ENCODE peak calls at places on chromosomes 16 and 17, in ten cellular contexts. L is CMK; Y is T-helper 9 cell; Z is SK-N-SH; T is activated T-helper 1 cell treated with anti-CD3 and anti-CD28 coated beads, Interleukin-2, amount 50 U/mL, for 16 hours; J is coronary artery; U is EH; M is HS-27A; P is GM23338; R is stimulated activated CD4-positive, alpha-beta T cell treated with anti-CD3 and anti-CD28 coated beads, Interleukin-4, amount 100 ng/mL, for 24 hours. S is an unnamed sample.

GRCh38 chr16:10729649-10730048 is 14.0 kb upstream of the NUBP1 start:
- DNase-seq in L (no peak), Y (no peak), Z (no peak), T (no peak), J (no peak), U (peak), M (peak), P (peak), R (no peak), S (no peak)

GRCh38 chr16:20812510-20812909 is 6.2 kb downstream of the REXO5 start:
- DNase-seq in L (no peak), Y (no peak), Z (no peak), T (no peak), J (no peak), U (no peak), M (no peak), P (no peak), R (no peak), S (no peak)

GRCh38 chr17:76081295-76082210 is 2.6 kb downstream of the ZACN start:
- DNase-seq in L (no peak), Y (no peak), Z (peak), T (no peak), J (no peak), U (no peak), M (no peak), P (peak), R (no peak), S (no peak)

GRCh38 chr16:642189-643049 is 791 bp downstream of the MCRIP2 start:
- DNase-seq in L (no peak), Y (no peak), Z (peak), T (no peak), J (no peak), U (peak), M (no peak), P (peak), R (peak), S (peak)

GRCh38 chr16:84524346-84524920 is 20.0 kb upstream of the MEAK7 start:
- DNase-seq in L (no peak), Y (no peak), Z (no peak), T (no peak), J (no peak), U (no peak), M (no peak), P (no peak), R (no peak), S (no peak)

GRCh38 chr17:77132411-77133086 is 8.2 kb upstream of the SEC14L1 start:
- DNase-seq in L (no peak), Y (no peak), Z (no peak), T (no peak), J (no peak), U (no peak), M (no peak), P (no peak), R (no peak), S (no peak)

GRCh38 chr17:44086364-44087311 is 16.1 kb downstream of the G6PC3 start:
- DNase-seq in L (no peak), Y (no peak), Z (peak), T (peak), J (no peak), U (peak), M (no peak), P (peak), R (peak), S (peak)

GRCh38 chr17:72632026-72632684 is 460.3 kb downstream of the SLC39A11 start:
- DNase-seq in L (no peak), Y (no peak), Z (no peak), T (no peak), J (no peak), U (no peak), M (no peak), P (no peak), R (no peak), S (no peak)

GRCh38 chr16:27428035-27428785 is 26.2 kb downstream of the IL21R start:
- DNase-seq in L (no peak), Y (no peak), Z (no peak), T (no peak), J (peak), U (no peak), M (no peak), P (no peak), R (peak), S (peak)

GRCh38 chr16:47884131-47884725 is 271.6 kb downstream of the ABCC12 start:
- DNase-seq in L (no peak), Y (no peak), Z (no peak), T (no peak), J (no peak), U (no peak), M (no peak), P (peak), R (no peak), S (no peak)

GRCh38 chr16:63192969-63193368 is 1156.7 kb upstream of the CDH8 start:
- DNase-seq in L (no peak), Y (no peak), Z (no peak), T (no peak), J (no peak), U (no peak), M (no peak), P (no peak), R (no peak), S (no peak)

GRCh38 chr17:34201225-34201624 is 53.9 kb upstream of the CCL2 start:
- DNase-seq in L (no peak), Y (no peak), Z (no peak), T (no peak), J (no peak), U (peak), M (no peak), P (no peak), R (no peak), S (no peak)

GRCh38 chr17:10099051-10099571 is 99.3 kb downstream of the GAS7 start:
- DNase-seq in L (no peak), Y (no peak), Z (no peak), T (no peak), J (peak), U (peak), M (no peak), P (no peak), R (no peak), S (no peak)

GRCh38 chr17:63431618-63431938 is 14.5 kb downstream of the CYB561 start:
- DNase-seq in L (no peak), Y (no peak), Z (no peak), T (no peak), J (no peak), U (no peak), M (no peak), P (no peak), R (no peak), S (no peak)

GRCh38 chr17:29158515-29159275 is 21.5 kb downstream of the MYO18A start:
- DNase-seq in L (no peak), Y (no peak), Z (no peak), T (no peak), J (no peak), U (peak), M (no peak), P (no peak), R (no peak), S (no peak)

GRCh38 chr16:57539072-57539796 is 2.9 kb upstream of the CCDC102A start:
- DNase-seq in L (no peak), Y (no peak), Z (no peak), T (no peak), J (peak), U (no peak), M (no peak), P (no peak), R (no peak), S (peak)

GRCh38 chr17:6110592-6110991 is 40.4 kb downstream of the WSCD1 start:
- DNase-seq in L (no peak), Y (no peak), Z (no peak), T (no peak), J (peak), U (no peak), M (no peak), P (no peak), R (no peak), S (no peak)

GRCh38 chr16:29899516-29900101 is at the start of gene SEZ6L2:
- DNase-seq in L (no peak), Y (peak), Z (peak), T (peak), J (no peak), U (peak), M (peak), P (peak), R (peak), S (peak)

GRCh38 chr17:42287305-42288077 is 807 bp upstream of the STAT5A start:
- DNase-seq in L (peak), Y (peak), Z (peak), T (no peak), J (peak), U (no peak), M (no peak), P (peak), R (peak), S (no peak)

GRCh38 chr17:269616-270514 is 82.7 kb downstream of the RPH3AL start:
- DNase-seq in L (peak), Y (no peak), Z (no peak), T (no peak), J (no peak), U (no peak), M (no peak), P (no peak), R (no peak), S (no peak)

GRCh38 chr17:4534928-4535666 is 20.1 kb downstream of the MYBBP1A start:
- DNase-seq in L (no peak), Y (no peak), Z (no peak), T (no peak), J (no peak), U (no peak), M (no peak), P (peak), R (no peak), S (no peak)

GRCh38 chr17:16381496-16381820 is 567 bp downstream of the UBB start:
- DNase-seq in L (no peak), Y (no peak), Z (no peak), T (peak), J (no peak), U (peak), M (no peak), P (no peak), R (peak), S (peak)

GRCh38 chr17:82545071-82545462 is 25.5 kb downstream of the FOXK2 start:
- DNase-seq in L (no peak), Y (no peak), Z (no peak), T (no peak), J (no peak), U (no peak), M (no peak), P (no peak), R (no peak), S (no peak)

GRCh38 chr17:80977172-80977571 is 14.5 kb upstream of the CHMP6 start:
- DNase-seq in L (no peak), Y (no peak), Z (no peak), T (no peak), J (no peak), U (no peak), M (no peak), P (no peak), R (no peak), S (no peak)

GRCh38 chr17:27878776-27879562 is 14.2 kb downstream of the LYRM9 start:
- DNase-seq in L (no peak), Y (no peak), Z (peak), T (no peak), J (no peak), U (no peak), M (no peak), P (no peak), R (peak), S (no peak)

GRCh38 chr17:48228720-48229119 is 121.2 kb downstream of the SNX11 start:
- DNase-seq in L (no peak), Y (no peak), Z (no peak), T (no peak), J (no peak), U (no peak), M (no peak), P (peak), R (no peak), S (no peak)

GRCh38 chr16:71645450-71645849 is 19.5 kb downstream of the MARVELD3 start:
- DNase-seq in L (no peak), Y (no peak), Z (peak), T (no peak), J (no peak), U (peak), M (no peak), P (peak), R (no peak), S (no peak)

GRCh38 chr17:10629706-10630105 is 27.4 kb downstream of the MYH3 start:
- DNase-seq in L (no peak), Y (no peak), Z (no peak), T (no peak), J (no peak), U (no peak), M (no peak), P (no peak), R (no peak), S (no peak)